ENCODE peak calls at places on chromosomes 12 and 14, in six cellular contexts. A is transverse colon, D is A549, P is suprapubic skin, L is ovary, O is stomach. U is an unnamed sample.

GRCh38 chr12:124504273-124505000 is 63.0 kb downstream of the NCOR2 start:
- DNase-seq in A (no peak), D (no peak), P (no peak), L (no peak), O (no peak), U (no peak)

GRCh38 chr14:24695265-24696241 is 61.6 kb upstream of the GZMB start:
- DNase-seq in A (no peak), D (no peak), P (no peak), L (no peak), O (no peak), U (no peak)

GRCh38 chr12:109052097-109052414 is 320 bp upstream of the USP30 start:
- DNase-seq in A (no peak), D (no peak), P (no peak), L (no peak), O (no peak), U (no peak)

GRCh38 chr14:69045857-69046351 is 66.8 kb upstream of the ACTN1 start:
- DNase-seq in A (no peak), D (no peak), P (no peak), L (peak; percentile 39), O (no peak), U (no peak)

GRCh38 chr12:49232940-49233841 is 31.7 kb upstream of the TUBA1C start:
- DNase-seq in A (peak; percentile 28), D (no peak), P (no peak), L (peak; percentile 67), O (peak; percentile 37), U (no peak)

GRCh38 chr14:99259327-99259726 is 12.7 kb downstream of the BCL11B start:
- DNase-seq in A (no peak), D (no peak), P (no peak), L (no peak), O (no peak), U (no peak)

GRCh38 chr14:69269381-69269780 is 9.4 kb downstream of the GALNT16 start:
- DNase-seq in A (no peak), D (no peak), P (no peak), L (no peak), O (no peak), U (no peak)

GRCh38 chr12:139585-139984 is 73.0 kb downstream of the IQSEC3 start:
- DNase-seq in A (no peak), D (no peak), P (no peak), L (no peak), O (no peak), U (no peak)

GRCh38 chr12:116400671-116401357 is 123.3 kb upstream of the MED13L start:
- DNase-seq in A (no peak), D (no peak), P (no peak), L (no peak), O (no peak), U (no peak)

GRCh38 chr14:51097287-51097686 is 2.4 kb upstream of the TRIM9 start:
- DNase-seq in A (no peak), D (no peak), P (no peak), L (no peak), O (no peak), U (no peak)

GRCh38 chr12:12975322-12976077 is 23.5 kb upstream of the GPRC5D start:
- DNase-seq in A (peak; percentile 63), D (peak; percentile 61), P (no peak), L (no peak), O (peak; percentile 46), U (no peak)

GRCh38 chr14:101588990-101589389 is 27.7 kb downstream of the DIO3 start:
- DNase-seq in A (no peak), D (no peak), P (peak; percentile 65), L (no peak), O (no peak), U (no peak)

GRCh38 chr12:6469609-6470374 is 685 bp downstream of the VAMP1 start:
- DNase-seq in A (no peak), D (no peak), P (no peak), L (no peak), O (no peak), U (no peak)

GRCh38 chr12:94940771-94941170 is 62.7 kb downstream of the NDUFA12 start:
- DNase-seq in A (no peak), D (no peak), P (no peak), L (no peak), O (no peak), U (no peak)

GRCh38 chr12:108515916-108516315 is 839 bp downstream of the FICD start:
- DNase-seq in A (no peak), D (no peak), P (no peak), L (no peak), O (no peak), U (no peak)

GRCh38 chr14:89312937-89313336 is 104.1 kb downstream of the FOXN3 start:
- DNase-seq in A (no peak), D (no peak), P (no peak), L (no peak), O (no peak), U (no peak)

GRCh38 chr14:69539631-69540410 is 34.9 kb downstream of the CCDC177 start:
- DNase-seq in A (peak; percentile 21), D (no peak), P (no peak), L (no peak), O (peak; percentile 31), U (no peak)

GRCh38 chr12:74747305-74747704 is 209.7 kb downstream of the ATXN7L3B start:
- DNase-seq in A (no peak), D (no peak), P (no peak), L (no peak), O (no peak), U (no peak)

GRCh38 chr14:69153848-69154208 is 909 bp upstream of the DCAF5 start:
- DNase-seq in A (peak; percentile 28), D (no peak), P (no peak), L (peak; percentile 24), O (no peak), U (no peak)

GRCh38 chr14:102035914-102036313 is 50.9 kb downstream of the HSP90AA1 start:
- DNase-seq in A (no peak), D (no peak), P (no peak), L (no peak), O (no peak), U (no peak)

GRCh38 chr14:95896628-95897027 is 20.0 kb downstream of the TUNAR start:
- DNase-seq in A (no peak), D (no peak), P (no peak), L (no peak), O (no peak), U (no peak)

GRCh38 chr14:95891742-95892141 is 15.1 kb downstream of the TUNAR start:
- DNase-seq in A (no peak), D (no peak), P (no peak), L (no peak), O (no peak), U (no peak)

GRCh38 chr14:95897280-95897679 is 20.6 kb downstream of the TUNAR start:
- DNase-seq in A (no peak), D (no peak), P (no peak), L (no peak), O (no peak), U (no peak)

GRCh38 chr14:95892142-95892541 is 15.5 kb downstream of the TUNAR start:
- DNase-seq in A (no peak), D (no peak), P (no peak), L (no peak), O (no peak), U (no peak)

GRCh38 chr14:95895720-95896119 is 19.1 kb downstream of the TUNAR start:
- DNase-seq in A (no peak), D (peak; percentile 64), P (no peak), L (no peak), O (peak; percentile 42), U (no peak)
- TF ChIP-seq EP300 in A (no peak), D (no peak), P (no peak), L (no peak), O (no peak), U (no peak)

GRCh38 chr12:23333938-23334337 is 615.5 kb downstream of the SOX5 start:
- DNase-seq in A (no peak), D (no peak), P (no peak), L (no peak), O (no peak), U (no peak)

GRCh38 chr12:23337213-23337612 is 612.3 kb downstream of the SOX5 start:
- DNase-seq in A (no peak), D (no peak), P (no peak), L (no peak), O (no peak), U (no peak)

GRCh38 chr12:23340351-23340750 is 609.1 kb downstream of the SOX5 start:
- DNase-seq in A (no peak), D (no peak), P (no peak), L (no peak), O (no peak), U (no peak)

DNA sequence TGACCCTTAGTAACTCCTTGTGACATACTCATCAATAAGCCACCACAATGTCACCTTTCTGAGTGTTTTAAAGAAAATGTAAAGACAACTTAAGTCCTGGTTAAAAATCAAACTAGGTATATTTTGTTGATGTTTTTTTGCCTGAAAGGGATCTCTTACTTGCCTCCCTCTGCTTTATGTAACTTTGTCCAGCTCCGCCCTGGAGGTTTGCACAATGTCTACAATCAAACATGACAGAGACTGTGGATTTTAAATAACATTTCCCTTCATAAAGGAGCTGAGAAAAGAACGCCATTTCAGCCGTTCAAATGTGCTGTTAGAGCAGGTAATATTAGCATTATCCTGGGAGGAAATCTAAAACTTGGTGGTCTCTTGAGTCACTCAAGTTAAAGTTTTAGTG is 613.9 kb downstream of the SOX5 start:
- DNase-seq in A (no peak), D (no peak), P (no peak), L (no peak), O (no peak), U (no peak)
- TF ChIP-seq CTCF in A (no peak), D (no peak), P (no peak), L (no peak), O (no peak), U (no peak)

GRCh38 chr14:91732859-91733477 is 1.1 kb upstream of the CATSPERB start:
- DNase-seq in A (no peak), D (no peak), P (no peak), L (no peak), O (no peak), U (no peak)
- TF ChIP-seq EP300 in A (no peak), D (no peak), P (no peak), L (no peak), O (no peak), U (no peak)

GRCh38 chr12:42320796-42321195 is 5.1 kb downstream of the ZCRB1 start:
- DNase-seq in A (no peak), D (no peak), P (no peak), L (no peak), O (no peak), U (no peak)

GRCh38 chr12:42323856-42324255 is 2.0 kb downstream of the ZCRB1 start:
- DNase-seq in A (no peak), D (no peak), P (no peak), L (no peak), O (no peak), U (no peak)

GRCh38 chr12:42325326-42325775 is 543 bp downstream of the ZCRB1 start:
- DNase-seq in A (no peak), D (no peak), P (no peak), L (no peak), O (no peak), U (no peak)

GRCh38 chr12:42325776-42326465 is at the start of the genes PPHLN1 and ZCRB1:
- DNase-seq in A (peak; percentile 87), D (peak; percentile 76), P (peak; percentile 90), L (peak; percentile 85), O (peak; percentile 83), U (peak; percentile 74)

DNA sequence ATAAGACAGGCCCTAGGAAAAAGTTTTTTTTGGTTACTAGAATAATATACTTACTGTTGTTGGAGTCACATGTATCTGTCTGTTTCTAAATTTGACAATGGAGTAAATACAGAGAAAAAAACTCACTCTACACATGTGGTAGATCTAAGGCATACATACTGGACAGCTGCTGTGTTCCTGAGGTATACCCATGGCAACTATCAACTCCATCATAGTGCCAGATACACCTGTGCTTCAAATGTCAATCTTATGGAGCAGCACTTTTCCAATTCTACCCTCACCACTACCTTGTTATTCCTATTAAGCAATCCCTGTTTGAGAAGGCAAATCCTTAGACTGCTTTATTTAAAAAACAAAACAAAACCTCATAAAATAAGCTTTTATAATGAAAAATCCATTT is 3.3 kb downstream of the ZCRB1 start:
- DNase-seq in A (no peak), D (no peak), P (no peak), L (no peak), O (no peak), U (no peak)
- TF ChIP-seq CTCF in A (no peak), D (no peak), P (no peak), L (no peak), O (no peak), U (no peak)

U was measured in tibial nerve.